ENCODE peak calls at places on chromosomes 3 and 15, in four cellular contexts. One of them, this sample, is unnamed. For H3K9me3, the result is how much of the 10 kb centered on the place peaks cover.

GRCh38 chr15:78083687-78084358 is 6.3 kb upstream of the TBC1D2B start:
- DNase-seq in pancreas: no peak
- DNase-seq in heart left ventricle: no peak
- DNase-seq in Peyer's patch: peak
- DNase-seq in this sample: no peak

GRCh38 chr3:99947356-99947755 is 129.7 kb downstream of the CMSS1 start:
- DNase-seq in heart left ventricle: no peak
- DNase-seq in pancreas: no peak
- DNase-seq in Peyer's patch: no peak
- DNase-seq in this sample: no peak

GRCh38 chr15:38868326-38869114 is 303.9 kb upstream of the RASGRP1 start:
- DNase-seq in heart left ventricle: peak
- DNase-seq in pancreas: no peak
- DNase-seq in Peyer's patch: peak
- DNase-seq in this sample: no peak

GRCh38 chr3:158701666-158702065 is 29.2 kb upstream of the LXN start:
- DNase-seq in Peyer's patch: no peak
- DNase-seq in pancreas: no peak
- DNase-seq in heart left ventricle: no peak
- DNase-seq in this sample: no peak

GRCh38 chr15:69782809-69783208 is 314.9 kb downstream of the TLE3 start:
- DNase-seq in pancreas: no peak
- DNase-seq in Peyer's patch: no peak
- DNase-seq in heart left ventricle: no peak
- DNase-seq in this sample: no peak

GRCh38 chr3:177468331-177468730 is 271.0 kb upstream of the TBL1XR1 start:
- DNase-seq in Peyer's patch: no peak
- DNase-seq in heart left ventricle: peak
- DNase-seq in pancreas: no peak
- DNase-seq in this sample: no peak

GRCh38 chr3:153313307-153313945 is 151.4 kb downstream of the RAP2B start:
- DNase-seq in pancreas: no peak
- DNase-seq in heart left ventricle: no peak
- DNase-seq in Peyer's patch: no peak
- DNase-seq in this sample: no peak

GRCh38 chr15:38271895-38272294 is 19.3 kb downstream of the SPRED1 start:
- DNase-seq in heart left ventricle: no peak
- DNase-seq in pancreas: no peak
- DNase-seq in Peyer's patch: no peak
- DNase-seq in this sample: no peak

GRCh38 chr3:176755977-176756376 is 441.3 kb downstream of the TBL1XR1 start:
- DNase-seq in heart left ventricle: no peak
- DNase-seq in pancreas: no peak
- DNase-seq in Peyer's patch: no peak
- DNase-seq in this sample: no peak

GRCh38 chr15:57133127-57133968 is 214.9 kb downstream of the TCF12 start:
- DNase-seq in Peyer's patch: no peak
- DNase-seq in pancreas: peak
- DNase-seq in heart left ventricle: no peak
- DNase-seq in this sample: no peak

GRCh38 chr3:14758297-14758696 is 60.5 kb upstream of the FGD5 start:
- DNase-seq in pancreas: no peak
- DNase-seq in heart left ventricle: no peak
- DNase-seq in Peyer's patch: no peak
- DNase-seq in this sample: no peak

GRCh38 chr3:72080800-72081199 is 295.9 kb upstream of the PROK2 start:
- DNase-seq in Peyer's patch: no peak
- DNase-seq in heart left ventricle: no peak
- DNase-seq in pancreas: no peak
- DNase-seq in this sample: no peak

GRCh38 chr3:41198950-41199865 is at the start of gene CTNNB1:
- DNase-seq in pancreas: peak
- DNase-seq in Peyer's patch: peak
- DNase-seq in heart left ventricle: peak
- DNase-seq in this sample: peak

GRCh38 chr3:169914321-169914720 is 2.9 kb downstream of the SAMD7 start:
- DNase-seq in pancreas: no peak
- DNase-seq in heart left ventricle: no peak
- DNase-seq in Peyer's patch: no peak
- DNase-seq in this sample: no peak

GRCh38 chr3:57004154-57004730 is 56.2 kb upstream of the SPATA12 start:
- DNase-seq in pancreas: no peak
- DNase-seq in Peyer's patch: no peak
- DNase-seq in heart left ventricle: no peak
- DNase-seq in this sample: no peak

GRCh38 chr15:83292317-83292716 is 7.9 kb upstream of the BNC1 start:
- DNase-seq in heart left ventricle: no peak
- DNase-seq in pancreas: no peak
- DNase-seq in Peyer's patch: no peak
- DNase-seq in this sample: no peak

GRCh38 chr3:195441971-195442572 is 748 bp downstream of the ACAP2 start:
- DNase-seq in heart left ventricle: peak
- DNase-seq in pancreas: peak
- DNase-seq in Peyer's patch: peak
- DNase-seq in this sample: peak

GRCh38 chr3:128319741-128320141 is 146.9 kb downstream of the DNAJB8 start:
- DNase-seq in pancreas: peak
- DNase-seq in heart left ventricle: no peak
- DNase-seq in Peyer's patch: no peak
- DNase-seq in this sample: peak

GRCh38 chr3:113844622-113845222 is 6.1 kb downstream of the GRAMD1C start:
- DNase-seq in heart left ventricle: no peak
- DNase-seq in pancreas: no peak
- DNase-seq in Peyer's patch: no peak
- DNase-seq in this sample: no peak

GRCh38 chr3:179715582-179715981 is 62.7 kb downstream of the USP13 start:
- DNase-seq in Peyer's patch: no peak
- DNase-seq in heart left ventricle: no peak
- DNase-seq in pancreas: no peak
- DNase-seq in this sample: no peak

GRCh38 chr3:32843504-32844321 is 25.9 kb downstream of the TRIM71 start:
- DNase-seq in Peyer's patch: no peak
- DNase-seq in pancreas: no peak
- DNase-seq in heart left ventricle: no peak
- DNase-seq in this sample: no peak

GRCh38 chr15:74788716-74789151 is 6.9 kb downstream of the CSK start:
- DNase-seq in pancreas: no peak
- DNase-seq in Peyer's patch: no peak
- DNase-seq in heart left ventricle: no peak
- DNase-seq in this sample: no peak

GRCh38 chr3:123767564-123768292 is 116.4 kb downstream of the MYLK start:
- DNase-seq in pancreas: no peak
- DNase-seq in Peyer's patch: no peak
- DNase-seq in heart left ventricle: no peak
- DNase-seq in this sample: no peak
- H3K27ac ChIP-seq in pancreas: no peak
- H3K27ac ChIP-seq in Peyer's patch: no peak
- H3K27ac ChIP-seq in heart left ventricle: no peak
- H3K27ac ChIP-seq in this sample: peak

GRCh38 chr3:149343951-149344350 is 10.5 kb upstream of the TM4SF18 start:
- DNase-seq in heart left ventricle: no peak
- DNase-seq in Peyer's patch: no peak
- DNase-seq in pancreas: no peak
- DNase-seq in this sample: no peak
- TF ChIP-seq CTCF in heart left ventricle: no peak
- TF ChIP-seq CTCF in Peyer's patch: no peak
- TF ChIP-seq CTCF in pancreas: no peak
- TF ChIP-seq CTCF in this sample: no peak

GRCh38 chr15:25172691-25173090 is 217.9 kb downstream of the SNRPN start:
- DNase-seq in Peyer's patch: no peak
- DNase-seq in heart left ventricle: peak
- DNase-seq in pancreas: peak
- DNase-seq in this sample: no peak

GRCh38 chr15:25170781-25171110 is 216.0 kb downstream of the SNRPN start:
- DNase-seq in Peyer's patch: peak
- DNase-seq in pancreas: no peak
- DNase-seq in heart left ventricle: no peak
- DNase-seq in this sample: no peak

GRCh38 chr15:25170113-25170731 is 215.4 kb downstream of the SNRPN start:
- DNase-seq in heart left ventricle: peak
- DNase-seq in Peyer's patch: peak
- DNase-seq in pancreas: no peak
- DNase-seq in this sample: peak

GRCh38 chr15:25171856-25172687 is 217.3 kb downstream of the SNRPN start:
- DNase-seq in pancreas: peak
- DNase-seq in Peyer's patch: peak
- DNase-seq in heart left ventricle: peak
- DNase-seq in this sample: no peak

DNA sequence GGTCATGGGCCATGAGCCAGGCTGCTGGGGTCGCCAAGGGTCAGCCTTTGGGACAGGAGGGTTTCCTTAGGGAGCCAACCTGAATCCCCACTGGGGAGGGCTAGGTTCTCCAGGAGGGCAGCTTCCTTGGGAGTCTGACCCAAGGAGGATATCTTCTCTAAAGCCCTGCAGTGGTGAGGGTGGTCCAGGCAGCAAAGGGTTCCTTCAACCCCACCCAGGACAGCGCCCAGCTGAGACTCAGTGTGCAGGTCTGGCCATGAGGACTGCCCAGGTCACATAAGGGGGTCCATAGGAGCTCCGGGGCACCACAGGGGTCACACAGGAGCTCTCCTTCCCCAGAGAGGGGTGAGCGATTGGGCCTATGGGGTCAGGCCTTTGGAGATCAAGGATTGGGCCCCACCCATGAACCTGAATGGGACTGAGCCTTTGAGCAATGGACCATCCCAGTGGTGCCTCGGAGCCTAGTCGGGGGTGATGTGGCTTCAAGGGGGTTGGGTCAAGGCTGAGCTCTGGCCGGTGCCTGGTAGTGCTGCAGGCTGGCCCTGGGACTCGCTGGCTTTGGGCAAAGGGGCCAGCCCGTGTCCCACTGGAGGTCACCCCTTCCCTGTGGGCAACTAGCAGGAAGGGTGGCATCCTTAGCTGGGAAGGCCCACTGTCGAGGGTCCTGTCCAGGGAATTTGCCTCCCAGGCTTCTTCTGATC is 216.5 kb downstream of the SNRPN start:
- DNase-seq in heart left ventricle: peak
- DNase-seq in Peyer's patch: peak
- DNase-seq in pancreas: no peak
- DNase-seq in this sample: no peak
- H3K9me3 ChIP-seq in heart left ventricle: under half
- H3K9me3 ChIP-seq in Peyer's patch: under half
- H3K9me3 ChIP-seq in pancreas: under half
- H3K9me3 ChIP-seq in this sample: under half

GRCh38 chr15:101521563-101521962 is 32.1 kb upstream of the PCSK6 start:
- DNase-seq in pancreas: no peak
- DNase-seq in heart left ventricle: no peak
- DNase-seq in Peyer's patch: no peak
- DNase-seq in this sample: no peak

GRCh38 chr15:101521084-101521483 is 31.6 kb upstream of the PCSK6 start:
- DNase-seq in heart left ventricle: no peak
- DNase-seq in Peyer's patch: no peak
- DNase-seq in pancreas: no peak
- DNase-seq in this sample: no peak

GRCh38 chr15:101522621-101523559 is 33.4 kb upstream of the PCSK6 start:
- DNase-seq in Peyer's patch: no peak
- DNase-seq in heart left ventricle: no peak
- DNase-seq in pancreas: no peak
- DNase-seq in this sample: no peak

GRCh38 chr15:101523560-101523940 is 34.0 kb upstream of the PCSK6 start:
- DNase-seq in heart left ventricle: no peak
- DNase-seq in Peyer's patch: no peak
- DNase-seq in pancreas: no peak
- DNase-seq in this sample: no peak

DNA sequence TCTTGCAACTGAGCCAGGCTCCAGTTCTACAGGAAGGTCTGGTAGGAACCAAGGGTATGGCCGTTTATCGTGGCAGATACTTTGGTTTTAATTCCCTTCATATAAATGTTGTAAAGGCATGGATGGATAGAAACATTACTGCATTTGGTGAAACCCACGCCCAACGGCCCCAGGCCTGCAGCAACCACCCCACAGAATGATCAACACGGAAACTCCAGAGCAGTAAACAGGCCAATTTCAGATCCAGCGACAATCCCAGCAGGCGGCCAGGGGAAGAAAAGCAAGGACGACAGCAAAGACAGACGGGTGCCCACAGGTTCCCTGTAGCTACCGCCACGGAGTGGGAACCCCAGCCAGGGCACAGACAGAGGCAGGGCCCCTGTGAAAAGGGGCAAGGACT is 32.6 kb upstream of the PCSK6 start:
- DNase-seq in heart left ventricle: no peak
- DNase-seq in Peyer's patch: no peak
- DNase-seq in pancreas: no peak
- DNase-seq in this sample: no peak
- H3K27ac ChIP-seq in heart left ventricle: no peak
- H3K27ac ChIP-seq in Peyer's patch: no peak
- H3K27ac ChIP-seq in pancreas: no peak
- H3K27ac ChIP-seq in this sample: no peak

DNA sequence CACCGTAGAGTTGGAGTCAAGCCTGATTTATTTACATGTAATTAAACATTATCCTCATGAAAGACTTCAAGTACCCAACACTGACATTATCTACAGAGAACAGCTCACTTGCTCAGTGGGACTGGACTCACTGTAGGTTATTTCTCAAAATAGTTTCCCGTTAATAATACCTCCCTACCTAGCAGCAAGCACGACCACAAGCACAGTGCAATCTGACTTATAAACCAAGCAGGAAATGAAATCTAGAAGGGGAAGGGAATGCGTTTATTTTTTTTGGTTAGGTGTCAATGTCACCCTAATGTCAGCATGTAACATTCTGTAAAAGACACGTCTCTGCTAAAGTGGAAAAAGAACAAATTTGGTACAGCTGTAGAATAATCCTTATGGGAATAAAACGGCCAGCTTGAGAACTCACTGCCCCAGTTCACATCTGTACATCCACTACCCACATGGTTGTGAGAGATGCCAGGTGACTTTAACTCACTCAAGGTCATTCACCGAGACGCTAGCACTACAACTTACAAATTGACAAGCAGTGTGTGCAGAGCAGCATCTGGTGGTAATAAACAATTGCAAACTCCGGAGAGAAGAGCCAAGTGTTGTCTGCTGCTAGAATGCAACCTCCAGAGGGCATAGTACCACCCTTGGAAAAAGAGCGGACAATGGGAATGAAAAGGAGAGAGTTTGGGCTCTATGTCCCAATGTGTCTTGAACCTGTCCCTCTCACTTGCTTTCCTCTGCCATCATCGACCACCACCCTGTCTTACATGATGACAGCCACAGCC is 242.5 kb downstream of the CADPS start:
- DNase-seq in heart left ventricle: no peak
- DNase-seq in pancreas: no peak
- DNase-seq in Peyer's patch: no peak
- DNase-seq in this sample: no peak
- TF ChIP-seq CTCF in heart left ventricle: no peak
- TF ChIP-seq CTCF in pancreas: no peak
- TF ChIP-seq CTCF in Peyer's patch: no peak
- TF ChIP-seq CTCF in this sample: no peak

DNA sequence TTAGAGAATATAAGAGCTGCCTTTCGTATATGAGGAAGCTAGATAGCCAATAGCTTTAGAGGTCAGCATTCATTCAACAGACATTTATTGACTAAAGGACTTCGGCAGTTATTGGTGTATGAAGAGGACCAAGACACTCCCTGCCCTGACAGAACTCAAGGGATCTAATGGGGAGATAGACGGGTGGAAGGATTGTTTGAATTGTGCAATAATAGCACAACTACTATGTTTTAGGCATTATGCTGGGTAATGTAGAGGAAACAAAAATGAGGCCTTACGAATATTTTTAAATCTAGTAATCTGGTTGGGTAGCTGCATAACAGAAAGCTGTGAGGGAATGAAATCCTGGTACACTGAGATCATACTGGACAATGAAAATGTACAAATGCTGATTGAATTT is 5.0 kb downstream of the LRCH3 start:
- DNase-seq in Peyer's patch: no peak
- DNase-seq in heart left ventricle: no peak
- DNase-seq in pancreas: no peak
- DNase-seq in this sample: no peak
- H3K9me3 ChIP-seq in Peyer's patch: under half
- H3K9me3 ChIP-seq in heart left ventricle: under half
- H3K9me3 ChIP-seq in pancreas: under half
- H3K9me3 ChIP-seq in this sample: under half

This sample was measured in upper lobe of left lung.